ENCODE peak calls at places on chromosomes 16 and 17, in four cellular contexts. S is stimulated activated naive B cell treated with anti-CD40 and anti-IgM and Interleukin-4, amounts not matched to agents 10 μg/mL and 1 μg/mL and 100 μg/mL, for 72 hours; N is NCI-H345; D is T-helper 17 cell. H is an unnamed sample.

GRCh38 chr16:67877064-67877463 is 4.2 kb downstream of the EDC4 start:
- DNase-seq in S (no peak), N (no peak), D (no peak), H (no peak)

GRCh38 chr16:66278604-66279262 is 87.8 kb upstream of the CDH5 start:
- DNase-seq in S (no peak), N (no peak), D (no peak), H (no peak)

GRCh38 chr16:83315271-83315670 is 492.5 kb upstream of the HSBP1 start:
- DNase-seq in S (no peak), N (no peak), D (no peak), H (no peak)

GRCh38 chr17:80575057-80575875 is 30.6 kb downstream of the RPTOR start:
- DNase-seq in S (peak), N (peak), D (peak), H (peak)

GRCh38 chr16:2473425-2473926 is 1.5 kb upstream of the TBC1D24 start:
- DNase-seq in S (no peak), N (peak), D (no peak), H (no peak)

GRCh38 chr16:66274335-66275110 is 92.0 kb upstream of the CDH5 start:
- DNase-seq in S (no peak), N (no peak), D (no peak), H (peak)

GRCh38 chr17:29140051-29140582 is 40.1 kb downstream of the MYO18A start:
- DNase-seq in S (peak), N (no peak), D (peak), H (peak)

GRCh38 chr16:11252482-11252931 is 3.5 kb downstream of the SOCS1 start:
- DNase-seq in S (peak), N (no peak), D (no peak), H (no peak)

GRCh38 chr16:80619824-80620223 is 79.0 kb downstream of the DYNLRB2 start:
- DNase-seq in S (no peak), N (no peak), D (no peak), H (no peak)

GRCh38 chr17:10121971-10122707 is 76.3 kb downstream of the GAS7 start:
- DNase-seq in S (peak), N (no peak), D (no peak), H (no peak)

GRCh38 chr17:76491271-76492184 is 9.7 kb downstream of the RHBDF2 start:
- DNase-seq in S (no peak), N (no peak), D (no peak), H (no peak)

GRCh38 chr17:17200311-17200710 is 5.8 kb downstream of the PLD6 start:
- DNase-seq in S (no peak), N (no peak), D (no peak), H (no peak)